ENCODE peak calls at places on chromosome 1, in four cellular contexts. Q, F, Y and E are unnamed samples.

GRCh38 chr1:65581120-65581519 is 160.7 kb downstream of the LEPR start:
- DNase-seq in Q (no peak), F (no peak), Y (no peak), E (peak; percentile 36)

GRCh38 chr1:85550784-85551516 is 29.6 kb upstream of the CCN1 start:
- DNase-seq in Q (no peak), F (no peak), Y (peak; percentile 51), E (peak; percentile 23)

GRCh38 chr1:155004352-155005075 is 1.9 kb downstream of the ZBTB7B start:
- DNase-seq in Q (no peak), F (no peak), Y (no peak), E (no peak)

GRCh38 chr1:116677474-116678062 is 10.0 kb upstream of the IGSF3 start:
- DNase-seq in Q (no peak), F (no peak), Y (peak; percentile 53), E (no peak)

GRCh38 chr1:47178665-47179022 is 11.2 kb downstream of the PDZK1IP1 start:
- DNase-seq in Q (no peak), F (no peak), Y (no peak), E (no peak)

GRCh38 chr1:94025383-94026340 is 95.3 kb downstream of the ABCA4 start:
- DNase-seq in Q (no peak), F (no peak), Y (peak; percentile 58), E (peak; percentile 83)

GRCh38 chr1:220680085-220680687 is 10.0 kb upstream of the C1orf115 start:
- DNase-seq in Q (no peak), F (no peak), Y (peak; percentile 34), E (peak; percentile 70)

GRCh38 chr1:40315239-40315794 is 1.8 kb downstream of the COL9A2 start:
- DNase-seq in Q (peak; percentile 88), F (peak; percentile 90), Y (peak; percentile 80), E (peak; percentile 86)

GRCh38 chr1:159012495-159012894 is 2.8 kb downstream of the IFI16 start:
- DNase-seq in Q (no peak), F (no peak), Y (no peak), E (peak; percentile 76)

GRCh38 chr1:2942410-2942809 is 78.9 kb upstream of the ACTRT2 start:
- DNase-seq in Q (no peak), F (peak; percentile 57), Y (no peak), E (no peak)

GRCh38 chr1:109304221-109304915 is 2.4 kb downstream of the MYBPHL start:
- DNase-seq in Q (no peak), F (no peak), Y (no peak), E (no peak)

GRCh38 chr1:151885479-151885878 is 23.8 kb downstream of the THEM4 start:
- DNase-seq in Q (no peak), F (no peak), Y (no peak), E (no peak)

GRCh38 chr1:208189183-208189582 is 55.0 kb downstream of the PLXNA2 start:
- DNase-seq in Q (no peak), F (no peak), Y (no peak), E (no peak)

GRCh38 chr1:20721117-20722061 is 3.6 kb upstream of the KIF17 start:
- DNase-seq in Q (peak; percentile 48), F (peak; percentile 61), Y (no peak), E (no peak)

GRCh38 chr1:186985889-186986491 is 157.2 kb downstream of the PLA2G4A start:
- DNase-seq in Q (no peak), F (no peak), Y (peak; percentile 16), E (peak; percentile 90)

DNA sequence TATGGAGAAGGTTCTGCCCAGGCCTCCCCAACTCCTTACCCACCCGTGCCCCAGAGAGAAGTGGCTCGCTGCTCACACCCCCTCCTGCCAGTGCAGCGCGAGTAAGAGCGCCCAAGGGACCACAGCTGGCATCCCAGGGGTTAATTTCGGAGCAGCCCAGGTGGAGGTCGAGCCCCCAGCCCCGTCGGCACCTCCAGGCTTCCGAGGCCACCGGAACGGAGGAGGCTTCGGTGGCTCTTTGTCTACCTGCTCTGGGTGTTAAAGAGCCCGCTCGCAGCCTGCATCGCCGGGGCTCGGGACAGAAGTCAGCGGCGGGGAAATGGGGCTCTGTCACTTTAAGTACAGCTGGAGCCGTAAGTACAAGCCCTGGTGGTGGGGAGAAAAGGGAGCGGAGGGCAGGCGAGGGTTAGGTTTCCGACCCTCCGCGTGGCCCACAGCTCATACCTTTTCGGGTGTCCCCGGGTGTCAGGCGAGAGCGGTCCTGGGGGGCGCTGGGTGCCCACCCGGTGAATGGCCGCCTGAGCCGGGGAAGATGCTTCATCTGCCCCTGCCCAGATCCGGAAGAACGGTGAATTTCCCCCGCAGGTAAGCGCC is 89.4 kb upstream of the IPO9 start:
- DNase-seq in Q (peak; percentile 67), F (peak; percentile 88), Y (peak; percentile 39), E (peak; percentile 61)
- TF ChIP-seq POLR2AphosphoS5 in Q (no peak), F (no peak), Y (no peak), E (peak; percentile 26)

GRCh38 chr1:201028473-201028889 is 5.0 kb upstream of the KIF21B start:
- DNase-seq in Q (no peak), F (no peak), Y (no peak), E (peak; percentile 40)
- TF ChIP-seq POLR2AphosphoS5 in Q (no peak), F (no peak), Y (peak; percentile 30), E (peak; percentile 32)

GRCh38 chr1:209747580-209748262 is 8.1 kb upstream of the TRAF3IP3 start:
- DNase-seq in Q (peak; percentile 92), F (peak; percentile 95), Y (peak; percentile 89), E (peak; percentile 93)
- TF ChIP-seq POLR2AphosphoS5 in Q (peak; percentile 54), F (peak; percentile 26), Y (peak; percentile 79), E (peak; percentile 66)

DNA sequence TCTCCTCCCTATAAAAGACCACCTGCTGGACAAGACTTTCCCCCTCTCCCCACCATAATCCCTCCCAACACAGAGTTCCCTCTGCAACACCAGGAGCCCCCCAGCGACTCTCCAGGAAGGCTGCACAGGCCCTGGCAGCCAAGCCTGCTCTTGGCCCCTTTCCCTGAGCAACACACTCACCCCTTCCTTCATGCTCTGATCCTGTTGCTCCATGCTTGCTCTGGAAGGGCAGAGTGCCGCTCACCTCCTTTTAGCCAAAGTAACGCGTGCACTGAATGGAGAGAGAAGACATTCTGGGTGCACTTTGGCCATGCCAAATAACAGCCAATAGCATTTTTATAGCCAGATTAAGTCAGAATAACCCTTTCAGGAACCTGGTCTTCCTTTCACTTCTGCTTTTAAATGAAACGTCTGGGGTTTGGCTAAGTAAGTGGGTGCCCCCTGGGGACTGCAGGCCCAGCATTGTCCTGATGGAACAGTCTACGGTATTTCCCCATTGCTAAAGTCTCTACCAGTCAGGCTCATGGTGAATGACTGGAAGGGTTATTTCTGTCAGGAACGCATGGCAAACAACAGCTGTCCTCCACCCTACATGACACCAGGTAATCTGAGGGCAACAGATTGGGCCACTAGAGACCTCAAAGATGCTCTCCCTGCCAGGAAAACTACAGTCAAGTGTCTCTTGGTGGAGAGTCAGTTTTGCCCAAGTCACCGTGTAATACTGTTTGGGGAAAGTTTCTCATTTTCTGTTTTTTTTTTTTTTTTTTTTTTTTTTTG is at the start of gene SLC2A5:
- DNase-seq in Q (no peak), F (peak; percentile 71), Y (peak; percentile 33), E (no peak)
- TF ChIP-seq POLR2AphosphoS5 in Q (no peak), F (no peak), Y (no peak), E (no peak)

GRCh38 chr1:112934562-112934952 is 21.4 kb downstream of the SLC16A1 start:
- DNase-seq in Q (no peak), F (no peak), Y (peak; percentile 8), E (no peak)

GRCh38 chr1:112937070-112937469 is 18.9 kb downstream of the SLC16A1 start:
- DNase-seq in Q (no peak), F (no peak), Y (no peak), E (no peak)

GRCh38 chr1:112937495-112937894 is 18.5 kb downstream of the SLC16A1 start:
- DNase-seq in Q (no peak), F (no peak), Y (no peak), E (no peak)

GRCh38 chr1:112935474-112936289 is 20.3 kb downstream of the SLC16A1 start:
- DNase-seq in Q (no peak), F (no peak), Y (no peak), E (peak; percentile 57)

GRCh38 chr1:112933820-112934561 is 22.0 kb downstream of the SLC16A1 start:
- DNase-seq in Q (no peak), F (no peak), Y (no peak), E (no peak)
- TF ChIP-seq POLR2AphosphoS5 in Q (no peak), F (no peak), Y (no peak), E (no peak)

GRCh38 chr1:228106800-228107054 is 2.4 kb downstream of the MRPL55 start:
- DNase-seq in Q (no peak), F (no peak), Y (no peak), E (no peak)

GRCh38 chr1:228102791-228103620 is at the start of gene C1orf35:
- DNase-seq in Q (peak; percentile 94), F (peak; percentile 97), Y (peak; percentile 88), E (peak; percentile 95)

GRCh38 chr1:228105269-228105995 is 2.3 kb upstream of the C1orf35 start:
- DNase-seq in Q (no peak), F (no peak), Y (no peak), E (no peak)

GRCh38 chr1:228105996-228106799 is 2.9 kb downstream of the MRPL55 start:
- DNase-seq in Q (no peak), F (no peak), Y (no peak), E (no peak)

GRCh38 chr1:228104526-228105251 is 1.6 kb upstream of the C1orf35 start:
- DNase-seq in Q (no peak), F (peak; percentile 64), Y (no peak), E (no peak)
- TF ChIP-seq POLR2AphosphoS5 in Q (no peak), F (no peak), Y (no peak), E (no peak)

GRCh38 chr1:107450899-107451664 is 310.2 kb downstream of the NTNG1 start:
- DNase-seq in Q (no peak), F (no peak), Y (no peak), E (no peak)
- TF ChIP-seq POLR2AphosphoS5 in Q (no peak), F (no peak), Y (no peak), E (no peak)

GRCh38 chr1:161018631-161018930 is 2.4 kb downstream of the F11R start:
- DNase-seq in Q (no peak), F (no peak), Y (no peak), E (no peak)

GRCh38 chr1:161021168-161021958 is 411 bp upstream of the F11R start:
- DNase-seq in Q (peak; percentile 98), F (peak; percentile 75), Y (peak; percentile 99), E (peak; percentile 84)

GRCh38 chr1:161019767-161020572 is 982 bp downstream of the F11R start:
- DNase-seq in Q (no peak), F (no peak), Y (peak; percentile 61), E (peak; percentile 88)

GRCh38 chr1:161021959-161022332 is 994 bp upstream of the F11R start:
- DNase-seq in Q (no peak), F (no peak), Y (no peak), E (no peak)

DNA sequence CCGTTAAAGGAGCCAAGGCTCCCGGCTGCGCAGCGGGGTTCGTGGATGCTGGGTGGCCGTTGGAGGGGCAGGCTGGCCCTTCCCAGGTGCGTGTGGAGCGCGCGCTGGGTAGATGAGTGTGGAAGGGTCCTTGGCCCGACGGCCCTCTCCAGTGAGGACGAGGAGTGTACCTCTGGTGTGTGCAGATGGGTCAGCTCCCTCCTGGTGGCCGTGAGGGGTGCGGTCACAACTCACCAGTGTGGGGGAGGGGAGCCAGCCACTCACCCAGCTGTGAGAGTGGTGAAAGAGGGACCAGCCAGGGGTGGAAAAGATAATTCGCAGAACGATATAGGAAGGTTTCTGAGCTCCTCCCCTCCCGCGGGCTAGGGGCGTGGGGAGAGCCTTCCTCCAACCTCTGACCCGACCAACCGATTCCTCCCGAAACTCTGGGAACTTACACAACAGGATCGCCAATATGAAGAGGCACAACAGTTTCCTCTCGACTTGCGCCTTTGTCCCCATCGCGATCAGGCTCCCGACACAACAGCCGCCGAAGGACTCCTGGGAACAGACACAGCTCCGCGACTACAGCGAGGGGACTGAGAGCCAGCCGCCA is at the start of gene F11R:
- DNase-seq in Q (no peak), F (no peak), Y (peak; percentile 45), E (peak; percentile 66)
- TF ChIP-seq POLR2AphosphoS5 in Q (no peak), F (peak; percentile 30), Y (no peak), E (no peak)